ENCODE peak calls at places on chromosomes 7 and 10, in nine cellular contexts. I is aorta, Y is iPS DF 6.9, P is heart left ventricle, A is esophagus squamous epithelium, J is transverse colon, L is endodermal cell, E is SJSA1, B is ovary. X is an unnamed sample.
A peak's percentile ranks its signal among the peaks of the same experiment; 100 is the strongest.

GRCh38 chr7:102431617-102432298 is 1.6 kb upstream of the ORAI2 start:
- DNase-seq in I (no peak), Y (no peak), P (no peak), A (no peak), J (peak; percentile 66), L (peak; percentile 69), E (no peak), B (no peak), X (peak; percentile 71)

GRCh38 chr10:100185364-100186252 is at the start of gene ERLIN1:
- DNase-seq in I (peak; percentile 95), Y (peak; percentile 73), P (peak; percentile 93), A (peak; percentile 63), J (peak; percentile 95), L (peak; percentile 97), E (peak; percentile 91), B (peak; percentile 91), X (peak; percentile 95)

GRCh38 chr10:14052926-14053325 is 277.8 kb downstream of the FRMD4A start:
- DNase-seq in I (no peak), Y (no peak), P (no peak), A (no peak), J (no peak), L (no peak), E (no peak), B (no peak), X (no peak)

GRCh38 chr10:95244152-95244551 is 46.7 kb downstream of the PDLIM1 start:
- DNase-seq in I (no peak), Y (no peak), P (no peak), A (no peak), J (no peak), L (no peak), E (peak; percentile 11), B (no peak), X (no peak)

GRCh38 chr7:24948739-24949138 is 31.2 kb downstream of the OSBPL3 start:
- DNase-seq in I (no peak), Y (no peak), P (no peak), A (no peak), J (no peak), L (no peak), E (no peak), B (no peak), X (no peak)

GRCh38 chr10:24722676-24723385 is 856 bp downstream of the ARHGAP21 start:
- DNase-seq in I (peak; percentile 80), Y (no peak), P (peak; percentile 71), A (no peak), J (peak; percentile 53), L (peak; percentile 82), E (peak; percentile 65), B (peak; percentile 53), X (peak; percentile 74)

GRCh38 chr10:89916481-89916880 is 215.1 kb downstream of the KIF20B start:
- DNase-seq in I (no peak), Y (no peak), P (no peak), A (no peak), J (no peak), L (no peak), E (no peak), B (no peak), X (no peak)

GRCh38 chr7:107860241-107860961 is 30.6 kb upstream of the DLD start:
- DNase-seq in I (no peak), Y (no peak), P (no peak), A (no peak), J (peak; percentile 71), L (no peak), E (no peak), B (no peak), X (no peak)

GRCh38 chr7:115059312-115059711 is 137.4 kb downstream of the MDFIC start:
- DNase-seq in I (no peak), Y (no peak), P (no peak), A (no peak), J (no peak), L (no peak), E (no peak), B (no peak), X (no peak)

GRCh38 chr7:92838934-92839333 is 2.6 kb upstream of the CDK6 start:
- DNase-seq in I (no peak), Y (no peak), P (no peak), A (no peak), J (no peak), L (no peak), E (no peak), B (no peak), X (no peak)

GRCh38 chr7:92836489-92837213 is at the start of gene CDK6:
- DNase-seq in I (peak; percentile 77), Y (no peak), P (peak; percentile 62), A (no peak), J (peak; percentile 79), L (peak; percentile 87), E (peak; percentile 75), B (peak; percentile 56), X (peak; percentile 78)

GRCh38 chr7:92835851-92836488 is 403 bp downstream of the CDK6 start:
- DNase-seq in I (peak; percentile 43), Y (no peak), P (peak; percentile 19), A (no peak), J (peak; percentile 48), L (no peak), E (peak; percentile 43), B (peak; percentile 9), X (no peak)

GRCh38 chr7:92835140-92835850 is 1.1 kb downstream of the CDK6 start:
- DNase-seq in I (peak; percentile 74), Y (no peak), P (peak; percentile 48), A (no peak), J (peak; percentile 75), L (peak; percentile 91), E (peak; percentile 83), B (peak; percentile 46), X (peak; percentile 70)

GRCh38 chr7:92837214-92837749 is 909 bp upstream of the CDK6 start:
- DNase-seq in I (no peak), Y (no peak), P (no peak), A (no peak), J (no peak), L (no peak), E (no peak), B (no peak), X (no peak)
- H3K27me3 ChIP-seq in I (no peaks in the 10 kb centered on the region), Y (no peaks in the 10 kb centered on the region), P (no peaks in the 10 kb centered on the region), A (no peaks in the 10 kb centered on the region), J (no peaks in the 10 kb centered on the region), L (no peaks in the 10 kb centered on the region), E (no peaks in the 10 kb centered on the region), B (peaks cover 2% of the 10 kb centered on the region), X (no peaks in the 10 kb centered on the region)

GRCh38 chr7:138974675-138975237 is 6.4 kb downstream of the KIAA1549 start:
- DNase-seq in I (no peak), Y (no peak), P (no peak), A (no peak), J (no peak), L (peak; percentile 63), E (no peak), B (no peak), X (no peak)
- H3K27me3 ChIP-seq in I (no peaks in the 10 kb centered on the region), Y (no peaks in the 10 kb centered on the region), P (no peaks in the 10 kb centered on the region), A (peaks cover 16% of the 10 kb centered on the region), J (peaks cover under 1% of the 10 kb centered on the region), L (no peaks in the 10 kb centered on the region), E (no peaks in the 10 kb centered on the region), B (no peaks in the 10 kb centered on the region), X (no peaks in the 10 kb centered on the region)

DNA sequence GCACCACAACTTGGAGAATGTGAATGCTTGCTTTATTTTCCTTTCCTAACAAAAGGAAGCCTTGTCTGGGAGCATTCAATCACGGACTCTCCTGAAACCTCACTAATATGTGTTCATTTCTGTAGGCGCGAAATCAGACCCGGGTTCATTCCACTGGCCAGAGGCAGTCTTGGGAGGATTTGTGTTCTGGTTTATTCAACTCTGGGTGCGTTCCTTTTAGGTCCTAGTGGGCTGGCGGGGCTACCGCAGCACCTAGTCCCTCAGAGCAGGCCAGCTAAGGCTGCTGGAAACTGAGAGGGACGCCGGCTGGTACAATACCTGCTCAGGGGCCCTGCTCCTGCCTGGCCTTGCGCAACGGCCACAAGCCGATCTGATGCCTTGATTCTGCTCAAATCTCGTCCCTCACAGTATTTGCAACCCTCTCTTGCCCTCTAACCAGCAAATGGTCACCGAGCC is 7.5 kb downstream of the HOXA4 start:
- DNase-seq in I (no peak), Y (no peak), P (no peak), A (no peak), J (no peak), L (no peak), E (peak; percentile 38), B (no peak), X (no peak)
- H3K27me3 ChIP-seq in I (no peaks in the 10 kb centered on the region), Y (peaks cover 99% of the 10 kb centered on the region), P (peaks cover 99% of the 10 kb centered on the region), A (no peaks in the 10 kb centered on the region), J (no peaks in the 10 kb centered on the region), L (peaks cover 100% of the 10 kb centered on the region), E (no peaks in the 10 kb centered on the region), B (no peaks in the 10 kb centered on the region), X (no peaks in the 10 kb centered on the region)

GRCh38 chr10:128125416-128125943 is 743 bp downstream of the MKI67 start:
- DNase-seq in I (no peak), Y (no peak), P (no peak), A (no peak), J (peak; percentile 40), L (no peak), E (no peak), B (no peak), X (no peak)

GRCh38 chr10:128128582-128128981 is 2.4 kb upstream of the MKI67 start:
- DNase-seq in I (no peak), Y (no peak), P (no peak), A (no peak), J (no peak), L (no peak), E (no peak), B (no peak), X (no peak)

GRCh38 chr10:128124813-128125403 is 1.3 kb downstream of the MKI67 start:
- DNase-seq in I (no peak), Y (no peak), P (no peak), A (no peak), J (peak; percentile 11), L (no peak), E (no peak), B (no peak), X (no peak)

GRCh38 chr10:128123853-128124252 is 2.4 kb downstream of the MKI67 start:
- DNase-seq in I (no peak), Y (no peak), P (no peak), A (no peak), J (no peak), L (no peak), E (no peak), B (no peak), X (no peak)

GRCh38 chr10:128125944-128126764 is at the start of gene MKI67:
- DNase-seq in I (peak; percentile 89), Y (peak; percentile 57), P (peak; percentile 83), A (peak; percentile 30), J (peak; percentile 91), L (peak; percentile 97), E (peak; percentile 89), B (peak; percentile 37), X (peak; percentile 92)
- H3K27me3 ChIP-seq in I (no peaks in the 10 kb centered on the region), Y (no peaks in the 10 kb centered on the region), P (peaks cover 46% of the 10 kb centered on the region), A (peaks cover 46% of the 10 kb centered on the region), J (peaks cover 38% of the 10 kb centered on the region), L (no peaks in the 10 kb centered on the region), E (no peaks in the 10 kb centered on the region), B (no peaks in the 10 kb centered on the region), X (no peaks in the 10 kb centered on the region)

GRCh38 chr7:155536451-155536850 is 9.9 kb downstream of the CNPY1 start:
- DNase-seq in I (no peak), Y (no peak), P (no peak), A (no peak), J (no peak), L (no peak), E (no peak), B (no peak), X (no peak)
- H3K27me3 ChIP-seq in I (no peaks in the 10 kb centered on the region), Y (peaks cover 35% of the 10 kb centered on the region), P (peaks cover 82% of the 10 kb centered on the region), A (peaks cover 97% of the 10 kb centered on the region), J (peaks cover 82% of the 10 kb centered on the region), L (peaks cover 71% of the 10 kb centered on the region), E (peaks cover 84% of the 10 kb centered on the region), B (no peaks in the 10 kb centered on the region), X (peaks cover 15% of the 10 kb centered on the region)

X was measured in GM06990.